ENCODE peak calls at places on chromosome 18, in six cellular contexts. A is A549, D is OCI-LY7, O is heart right ventricle, U is cardiac muscle cell, C is uterus. M is an unnamed sample. For H3K4me1, the result is how much of the 10 kb centered on the place peaks cover.

GRCh38 chr18:5842653-5843052 is 52.7 kb downstream of the TMEM200C start:
- DNase-seq in C (no peak), O (no peak), U (no peak), A (no peak), D (no peak), M (no peak)

GRCh38 chr18:21912339-21913239 is 172.0 kb downstream of the MIB1 start:
- DNase-seq in C (no peak), U (peak), A (no peak), D (no peak), O (no peak), M (no peak)

GRCh38 chr18:8794133-8794986 is 89.0 kb downstream of the MTCL1 start:
- DNase-seq in U (peak), C (no peak), A (no peak), O (no peak), D (no peak), M (no peak)

GRCh38 chr18:69752737-69753380 is 194.8 kb downstream of the CD226 start:
- DNase-seq in O (no peak), A (no peak), D (no peak), U (no peak), C (no peak), M (no peak)

GRCh38 chr18:394997-395383 is 105.5 kb downstream of the COLEC12 start:
- DNase-seq in U (peak), C (peak), A (no peak), O (no peak), D (no peak), M (peak)

GRCh38 chr18:38695559-38696270 is 1130.1 kb upstream of the CELF4 start:
- DNase-seq in U (peak), O (no peak), A (no peak), D (no peak), C (no peak), M (no peak)

GRCh38 chr18:41655074-41655473 is 300.0 kb upstream of the PIK3C3 start:
- DNase-seq in U (peak), C (no peak), O (no peak), A (no peak), D (no peak), M (no peak)

GRCh38 chr18:46916551-46917107 is 678 bp downstream of the PIAS2 start:
- DNase-seq in O (no peak), A (no peak), D (peak), C (peak), U (peak), M (no peak)

GRCh38 chr18:59060540-59060939 is 79.1 kb upstream of the SEC11C start:
- DNase-seq in C (no peak), A (no peak), O (no peak), D (no peak), U (no peak), M (no peak)

GRCh38 chr18:55779461-55779710 is 191.4 kb upstream of the TCF4 start:
- DNase-seq in O (peak), D (no peak), U (no peak), A (no peak), C (no peak), M (no peak)

GRCh38 chr18:12841070-12841469 is 43.0 kb downstream of the PTPN2 start:
- DNase-seq in O (no peak), A (no peak), D (no peak), C (no peak), U (no peak), M (no peak)

DNA sequence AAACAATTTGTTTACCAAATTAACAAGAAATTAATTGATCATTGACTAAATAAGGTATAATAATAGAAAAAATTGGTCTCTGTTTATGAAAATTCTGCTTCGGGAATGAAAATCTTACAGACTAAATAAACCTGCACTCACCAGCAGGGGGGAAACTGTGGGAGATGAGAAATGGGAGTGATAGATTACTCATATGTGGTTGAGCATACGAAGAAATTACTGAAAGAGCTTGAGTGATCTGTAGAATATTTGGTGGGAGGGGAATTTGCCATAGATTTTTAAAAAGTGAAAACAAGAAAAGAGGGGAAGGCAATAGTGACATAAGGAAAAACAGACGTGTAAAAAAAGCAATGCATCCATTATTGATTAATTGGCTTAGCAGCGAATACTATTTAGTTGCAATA is 2.2 kb downstream of the HMSD start:
- DNase-seq in U (no peak), D (no peak), O (no peak), A (no peak), C (no peak), M (no peak)
- TF ChIP-seq CTCF in U (peak), D (no peak), O (no peak), A (no peak), C (no peak), M (no peak)

GRCh38 chr18:48921305-48922202 is 29.2 kb downstream of the SMAD7 start:
- DNase-seq in O (no peak), A (no peak), C (no peak), D (no peak), U (no peak), M (no peak)

GRCh38 chr18:48924621-48925601 is 25.9 kb downstream of the SMAD7 start:
- DNase-seq in O (no peak), C (no peak), A (no peak), D (no peak), U (no peak), M (no peak)

GRCh38 chr18:48922203-48922800 is 28.5 kb downstream of the SMAD7 start:
- DNase-seq in U (no peak), D (no peak), O (no peak), A (no peak), C (no peak), M (no peak)

GRCh38 chr18:48922801-48923730 is 27.7 kb downstream of the SMAD7 start:
- DNase-seq in U (peak), C (peak), O (peak), D (no peak), A (no peak), M (no peak)

GRCh38 chr18:48923746-48924580 is 26.8 kb downstream of the SMAD7 start:
- DNase-seq in O (no peak), A (no peak), D (no peak), U (no peak), C (no peak), M (no peak)
- H3K4me1 ChIP-seq in O (half or more), A (half or more), D (half or more), U (under half), C (under half), M (under half)

DNA sequence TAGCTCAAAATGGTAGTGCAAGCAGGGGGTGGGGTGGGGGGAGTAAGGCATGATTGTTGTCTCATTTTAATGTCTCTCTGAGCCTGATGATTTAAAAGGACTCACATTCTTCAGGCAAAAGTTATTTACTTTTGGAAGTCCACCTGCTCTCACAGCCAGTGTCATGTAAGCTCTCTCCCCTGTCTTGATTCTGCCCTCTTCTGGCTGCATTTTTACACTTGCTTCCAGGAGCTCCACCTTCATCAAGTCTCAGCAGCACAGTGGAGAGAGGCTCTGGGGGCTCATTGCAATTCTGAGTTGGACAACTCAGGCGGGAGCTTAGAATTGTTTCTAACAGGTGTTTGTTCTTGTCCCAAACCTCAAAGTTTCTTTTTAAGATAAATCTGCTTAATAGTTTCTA is 39.2 kb downstream of the GNAL start:
- DNase-seq in A (no peak), U (peak), O (no peak), C (no peak), D (peak), M (no peak)
- TF ChIP-seq CTCF in A (peak), U (peak), O (no peak), C (no peak), D (peak), M (no peak)

GRCh38 chr18:25288340-25288955 is 63.5 kb downstream of the ZNF521 start:
- DNase-seq in O (no peak), D (no peak), C (no peak), U (no peak), A (no peak), M (no peak)
- H3K4me1 ChIP-seq in O (under half), D (under half), C (under half), U (half or more), A (under half), M (under half)

DNA sequence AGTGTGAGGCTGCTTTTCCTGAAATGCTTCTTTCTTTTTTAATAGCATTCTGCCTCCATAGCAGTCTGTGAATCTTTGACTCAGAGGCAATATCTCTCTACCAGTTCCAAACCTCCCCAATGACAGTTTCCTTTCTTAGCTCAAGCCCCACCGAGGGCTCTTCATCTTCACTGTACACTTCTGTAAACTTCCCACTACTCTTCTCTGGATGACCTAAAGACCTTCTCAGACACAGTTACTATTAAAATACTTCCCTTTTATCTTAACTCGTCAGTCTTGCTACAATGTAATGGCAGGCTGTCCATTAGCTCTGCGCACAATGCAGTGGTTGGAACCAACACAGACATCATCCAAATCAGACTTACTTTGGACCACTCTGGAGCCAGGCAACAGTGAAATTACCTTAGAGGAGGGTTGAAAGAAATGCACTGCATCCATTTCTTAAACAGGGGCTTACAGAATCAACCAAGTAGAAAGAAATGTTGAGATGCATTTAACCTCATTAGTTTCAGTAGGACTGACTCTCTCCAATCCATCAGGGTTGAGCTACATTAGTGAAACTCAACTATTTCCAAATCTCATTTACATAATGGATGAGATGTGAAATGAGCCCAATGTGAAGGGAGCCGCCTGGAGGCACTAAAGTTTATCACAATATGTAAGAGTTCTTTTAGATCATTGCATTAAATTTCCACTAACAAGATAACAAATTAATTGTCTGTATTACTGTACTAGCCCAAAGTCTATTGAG is 343.8 kb downstream of the SETBP1 start:
- DNase-seq in A (no peak), C (no peak), D (no peak), O (no peak), U (no peak), M (no peak)
- TF ChIP-seq CTCF in A (no peak), C (no peak), D (no peak), O (no peak), U (no peak), M (no peak)